ENCODE peak calls at places on chromosomes 13 and 19, in ten cellular contexts. One of them, this sample, is unnamed.

GRCh38 chr13:28313579-28313978 is 175.2 kb downstream of the PAN3 start:
- DNase-seq in endothelial cell: no peak
- DNase-seq in hepatic stellate cell: peak; percentile 30
- DNase-seq in MCF 10A: no peak
- DNase-seq in naive thymus-derived CD4-positive, alpha-beta T cell: no peak
- DNase-seq in type B pancreatic cell: no peak
- DNase-seq in ecto neural progenitor cell: no peak
- DNase-seq in IMR-90: peak; percentile 57
- DNase-seq in breast epithelium: no peak
- DNase-seq in effector memory CD4-positive, alpha-beta T cell: no peak
- DNase-seq in this sample: no peak

GRCh38 chr19:38265213-38265861 is 964 bp downstream of the SPINT2 start:
- DNase-seq in MCF 10A: peak; percentile 54
- DNase-seq in type B pancreatic cell: no peak
- DNase-seq in ecto neural progenitor cell: no peak
- DNase-seq in IMR-90: no peak
- DNase-seq in effector memory CD4-positive, alpha-beta T cell: no peak
- DNase-seq in breast epithelium: peak; percentile 52
- DNase-seq in endothelial cell: no peak
- DNase-seq in naive thymus-derived CD4-positive, alpha-beta T cell: no peak
- DNase-seq in hepatic stellate cell: no peak
- DNase-seq in this sample: peak; percentile 33

GRCh38 chr13:62910541-62910940 is 1494.9 kb upstream of the PCDH20 start:
- DNase-seq in IMR-90: no peak
- DNase-seq in MCF 10A: no peak
- DNase-seq in endothelial cell: no peak
- DNase-seq in breast epithelium: no peak
- DNase-seq in ecto neural progenitor cell: no peak
- DNase-seq in type B pancreatic cell: no peak
- DNase-seq in effector memory CD4-positive, alpha-beta T cell: no peak
- DNase-seq in hepatic stellate cell: no peak
- DNase-seq in naive thymus-derived CD4-positive, alpha-beta T cell: no peak
- DNase-seq in this sample: no peak

GRCh38 chr19:6521718-6522646 is 8.8 kb upstream of the TNFSF9 start:
- DNase-seq in IMR-90: no peak
- DNase-seq in effector memory CD4-positive, alpha-beta T cell: peak; percentile 50
- DNase-seq in endothelial cell: no peak
- DNase-seq in breast epithelium: no peak
- DNase-seq in type B pancreatic cell: no peak
- DNase-seq in ecto neural progenitor cell: no peak
- DNase-seq in hepatic stellate cell: no peak
- DNase-seq in MCF 10A: peak; percentile 44
- DNase-seq in naive thymus-derived CD4-positive, alpha-beta T cell: no peak
- DNase-seq in this sample: no peak

GRCh38 chr19:16143399-16144215 is at the start of gene HSH2D:
- DNase-seq in naive thymus-derived CD4-positive, alpha-beta T cell: peak; percentile 72
- DNase-seq in hepatic stellate cell: no peak
- DNase-seq in endothelial cell: no peak
- DNase-seq in ecto neural progenitor cell: no peak
- DNase-seq in type B pancreatic cell: no peak
- DNase-seq in MCF 10A: peak; percentile 68
- DNase-seq in breast epithelium: peak; percentile 54
- DNase-seq in IMR-90: no peak
- DNase-seq in effector memory CD4-positive, alpha-beta T cell: peak; percentile 65
- DNase-seq in this sample: peak; percentile 87

GRCh38 chr13:71606818-71607217 is 260.2 kb downstream of the DACH1 start:
- DNase-seq in hepatic stellate cell: no peak
- DNase-seq in IMR-90: no peak
- DNase-seq in endothelial cell: no peak
- DNase-seq in type B pancreatic cell: no peak
- DNase-seq in naive thymus-derived CD4-positive, alpha-beta T cell: no peak
- DNase-seq in effector memory CD4-positive, alpha-beta T cell: no peak
- DNase-seq in breast epithelium: no peak
- DNase-seq in MCF 10A: no peak
- DNase-seq in ecto neural progenitor cell: no peak
- DNase-seq in this sample: no peak

GRCh38 chr13:112820318-112820717 is 130.5 kb downstream of the ATP11A start:
- DNase-seq in naive thymus-derived CD4-positive, alpha-beta T cell: no peak
- DNase-seq in ecto neural progenitor cell: peak; percentile 11
- DNase-seq in breast epithelium: no peak
- DNase-seq in hepatic stellate cell: no peak
- DNase-seq in endothelial cell: no peak
- DNase-seq in effector memory CD4-positive, alpha-beta T cell: no peak
- DNase-seq in IMR-90: no peak
- DNase-seq in MCF 10A: no peak
- DNase-seq in type B pancreatic cell: no peak
- DNase-seq in this sample: no peak

GRCh38 chr13:40113644-40114304 is 458.3 kb downstream of the COG6 start:
- DNase-seq in IMR-90: no peak
- DNase-seq in effector memory CD4-positive, alpha-beta T cell: no peak
- DNase-seq in ecto neural progenitor cell: no peak
- DNase-seq in endothelial cell: no peak
- DNase-seq in naive thymus-derived CD4-positive, alpha-beta T cell: no peak
- DNase-seq in type B pancreatic cell: no peak
- DNase-seq in hepatic stellate cell: no peak
- DNase-seq in MCF 10A: peak; percentile 86
- DNase-seq in breast epithelium: no peak
- DNase-seq in this sample: no peak

GRCh38 chr13:29099781-29100406 is 279.8 kb downstream of the MTUS2 start:
- DNase-seq in type B pancreatic cell: no peak
- DNase-seq in naive thymus-derived CD4-positive, alpha-beta T cell: no peak
- DNase-seq in MCF 10A: no peak
- DNase-seq in hepatic stellate cell: no peak
- DNase-seq in IMR-90: no peak
- DNase-seq in breast epithelium: no peak
- DNase-seq in endothelial cell: no peak
- DNase-seq in ecto neural progenitor cell: no peak
- DNase-seq in effector memory CD4-positive, alpha-beta T cell: no peak
- DNase-seq in this sample: no peak

GRCh38 chr19:35316560-35316959 is 12.4 kb upstream of the CD22 start:
- DNase-seq in breast epithelium: no peak
- DNase-seq in hepatic stellate cell: no peak
- DNase-seq in endothelial cell: no peak
- DNase-seq in type B pancreatic cell: no peak
- DNase-seq in IMR-90: no peak
- DNase-seq in MCF 10A: no peak
- DNase-seq in ecto neural progenitor cell: no peak
- DNase-seq in naive thymus-derived CD4-positive, alpha-beta T cell: no peak
- DNase-seq in effector memory CD4-positive, alpha-beta T cell: no peak
- DNase-seq in this sample: no peak

GRCh38 chr13:50011461-50011860 is 3.8 kb upstream of the KCNRG start:
- DNase-seq in effector memory CD4-positive, alpha-beta T cell: no peak
- DNase-seq in ecto neural progenitor cell: no peak
- DNase-seq in breast epithelium: no peak
- DNase-seq in naive thymus-derived CD4-positive, alpha-beta T cell: no peak
- DNase-seq in hepatic stellate cell: no peak
- DNase-seq in type B pancreatic cell: no peak
- DNase-seq in IMR-90: no peak
- DNase-seq in MCF 10A: no peak
- DNase-seq in endothelial cell: no peak
- DNase-seq in this sample: no peak

GRCh38 chr13:29948246-29948645 is 97.8 kb upstream of the UBL3 start:
- DNase-seq in effector memory CD4-positive, alpha-beta T cell: no peak
- DNase-seq in IMR-90: peak; percentile 87
- DNase-seq in type B pancreatic cell: no peak
- DNase-seq in breast epithelium: no peak
- DNase-seq in MCF 10A: no peak
- DNase-seq in ecto neural progenitor cell: no peak
- DNase-seq in naive thymus-derived CD4-positive, alpha-beta T cell: no peak
- DNase-seq in hepatic stellate cell: peak; percentile 46
- DNase-seq in endothelial cell: no peak
- DNase-seq in this sample: no peak

GRCh38 chr13:50127726-50128291 is 112.6 kb downstream of the KCNRG start:
- DNase-seq in effector memory CD4-positive, alpha-beta T cell: no peak
- DNase-seq in endothelial cell: peak; percentile 35
- DNase-seq in type B pancreatic cell: no peak
- DNase-seq in ecto neural progenitor cell: peak; percentile 62
- DNase-seq in breast epithelium: no peak
- DNase-seq in MCF 10A: no peak
- DNase-seq in hepatic stellate cell: no peak
- DNase-seq in IMR-90: no peak
- DNase-seq in naive thymus-derived CD4-positive, alpha-beta T cell: no peak
- DNase-seq in this sample: no peak

GRCh38 chr19:31693870-31694269 is 344.6 kb upstream of the TSHZ3 start:
- DNase-seq in hepatic stellate cell: no peak
- DNase-seq in breast epithelium: no peak
- DNase-seq in endothelial cell: no peak
- DNase-seq in type B pancreatic cell: no peak
- DNase-seq in IMR-90: no peak
- DNase-seq in effector memory CD4-positive, alpha-beta T cell: no peak
- DNase-seq in ecto neural progenitor cell: no peak
- DNase-seq in MCF 10A: no peak
- DNase-seq in naive thymus-derived CD4-positive, alpha-beta T cell: no peak
- DNase-seq in this sample: no peak

GRCh38 chr19:38793186-38793585 is 4.2 kb downstream of the LGALS7B start:
- DNase-seq in effector memory CD4-positive, alpha-beta T cell: no peak
- DNase-seq in hepatic stellate cell: no peak
- DNase-seq in IMR-90: peak; percentile 60
- DNase-seq in MCF 10A: peak; percentile 87
- DNase-seq in naive thymus-derived CD4-positive, alpha-beta T cell: no peak
- DNase-seq in breast epithelium: no peak
- DNase-seq in endothelial cell: no peak
- DNase-seq in type B pancreatic cell: no peak
- DNase-seq in ecto neural progenitor cell: no peak
- DNase-seq in this sample: no peak

GRCh38 chr19:29675650-29676186 is 10.5 kb downstream of the PLEKHF1 start:
- DNase-seq in type B pancreatic cell: no peak
- DNase-seq in IMR-90: no peak
- DNase-seq in naive thymus-derived CD4-positive, alpha-beta T cell: no peak
- DNase-seq in breast epithelium: no peak
- DNase-seq in endothelial cell: no peak
- DNase-seq in effector memory CD4-positive, alpha-beta T cell: no peak
- DNase-seq in MCF 10A: no peak
- DNase-seq in ecto neural progenitor cell: no peak
- DNase-seq in hepatic stellate cell: no peak
- DNase-seq in this sample: no peak

GRCh38 chr19:55133639-55134444 is 15.2 kb downstream of the TNNT1 start:
- DNase-seq in type B pancreatic cell: no peak
- DNase-seq in MCF 10A: no peak
- DNase-seq in breast epithelium: no peak
- DNase-seq in ecto neural progenitor cell: peak; percentile 43
- DNase-seq in naive thymus-derived CD4-positive, alpha-beta T cell: no peak
- DNase-seq in IMR-90: no peak
- DNase-seq in endothelial cell: no peak
- DNase-seq in effector memory CD4-positive, alpha-beta T cell: no peak
- DNase-seq in hepatic stellate cell: no peak
- DNase-seq in this sample: no peak

GRCh38 chr19:1073063-1073955 is 6.3 kb downstream of the ARHGAP45 start:
- DNase-seq in IMR-90: no peak
- DNase-seq in ecto neural progenitor cell: no peak
- DNase-seq in naive thymus-derived CD4-positive, alpha-beta T cell: no peak
- DNase-seq in type B pancreatic cell: no peak
- DNase-seq in effector memory CD4-positive, alpha-beta T cell: no peak
- DNase-seq in MCF 10A: no peak
- DNase-seq in endothelial cell: no peak
- DNase-seq in breast epithelium: no peak
- DNase-seq in hepatic stellate cell: no peak
- DNase-seq in this sample: no peak

GRCh38 chr19:3986260-3987041 is 1.2 kb upstream of the EEF2 start:
- DNase-seq in IMR-90: peak; percentile 73
- DNase-seq in naive thymus-derived CD4-positive, alpha-beta T cell: peak; percentile 61
- DNase-seq in endothelial cell: no peak
- DNase-seq in hepatic stellate cell: peak; percentile 78
- DNase-seq in ecto neural progenitor cell: peak; percentile 62
- DNase-seq in type B pancreatic cell: no peak
- DNase-seq in breast epithelium: peak; percentile 38
- DNase-seq in effector memory CD4-positive, alpha-beta T cell: peak; percentile 53
- DNase-seq in MCF 10A: peak; percentile 87
- DNase-seq in this sample: peak; percentile 81

GRCh38 chr13:78603240-78603947 is at the start of gene POU4F1:
- DNase-seq in MCF 10A: no peak
- DNase-seq in breast epithelium: no peak
- DNase-seq in naive thymus-derived CD4-positive, alpha-beta T cell: no peak
- DNase-seq in endothelial cell: peak; percentile 82
- DNase-seq in hepatic stellate cell: no peak
- DNase-seq in IMR-90: peak; percentile 11
- DNase-seq in type B pancreatic cell: no peak
- DNase-seq in ecto neural progenitor cell: peak; percentile 91
- DNase-seq in effector memory CD4-positive, alpha-beta T cell: peak; percentile 45
- DNase-seq in this sample: no peak

GRCh38 chr13:42808572-42808971 is 27.2 kb downstream of the FAM216B start:
- DNase-seq in effector memory CD4-positive, alpha-beta T cell: no peak
- DNase-seq in hepatic stellate cell: no peak
- DNase-seq in breast epithelium: no peak
- DNase-seq in type B pancreatic cell: no peak
- DNase-seq in MCF 10A: no peak
- DNase-seq in naive thymus-derived CD4-positive, alpha-beta T cell: no peak
- DNase-seq in IMR-90: peak; percentile 56
- DNase-seq in endothelial cell: no peak
- DNase-seq in ecto neural progenitor cell: no peak
- DNase-seq in this sample: no peak

GRCh38 chr13:23620613-23621315 is 50.6 kb downstream of the TNFRSF19 start:
- DNase-seq in ecto neural progenitor cell: no peak
- DNase-seq in naive thymus-derived CD4-positive, alpha-beta T cell: no peak
- DNase-seq in IMR-90: no peak
- DNase-seq in hepatic stellate cell: no peak
- DNase-seq in MCF 10A: no peak
- DNase-seq in type B pancreatic cell: no peak
- DNase-seq in effector memory CD4-positive, alpha-beta T cell: no peak
- DNase-seq in endothelial cell: no peak
- DNase-seq in breast epithelium: no peak
- DNase-seq in this sample: no peak